ENCODE peak calls at places on chromosomes 2 and 18, in eight cellular contexts. Q is Calu3; L is BJ; U is GM13976; Y is WTC11; A is PC-9; V is CD8-positive, alpha-beta T cell; R is HCT116. D is an unnamed sample.

GRCh38 chr2:120224735-120225548 is 1.7 kb upstream of the TMEM185B start:
- DNase-seq in Q (no peak), L (no peak), U (no peak), Y (no peak), A (no peak), V (no peak), R (no peak), D (no peak)

GRCh38 chr18:69945220-69946114 is 2.2 kb downstream of the CD226 start:
- DNase-seq in Q (no peak), L (no peak), U (no peak), Y (no peak), A (no peak), V (no peak), R (no peak), D (no peak)

GRCh38 chr18:12657849-12658829 is at the start of gene SPIRE1:
- DNase-seq in Q (peak), L (no peak), U (peak), Y (peak), A (peak), V (peak), R (no peak), D (peak)

GRCh38 chr18:72543362-72544055 is 633 bp downstream of the CBLN2 start:
- DNase-seq in Q (no peak), L (no peak), U (peak), Y (peak), A (no peak), V (no peak), R (no peak), D (peak)

GRCh38 chr2:234488913-234489451 is 7.9 kb downstream of the ARL4C start:
- DNase-seq in Q (no peak), L (no peak), U (peak), Y (no peak), A (no peak), V (peak), R (no peak), D (no peak)

GRCh38 chr18:76548541-76548940 is 53.5 kb upstream of the ZNF516 start:
- DNase-seq in Q (no peak), L (no peak), U (no peak), Y (no peak), A (no peak), V (no peak), R (no peak), D (no peak)

GRCh38 chr2:71190959-71191943 is 35.7 kb downstream of the PAIP2B start:
- DNase-seq in Q (no peak), L (no peak), U (no peak), Y (no peak), A (no peak), V (no peak), R (peak), D (no peak)

GRCh38 chr2:160616149-160616548 is 122.5 kb upstream of the RBMS1 start:
- DNase-seq in Q (no peak), L (no peak), U (no peak), Y (no peak), A (no peak), V (no peak), R (no peak), D (no peak)

GRCh38 chr2:101616411-101616810 is 81.1 kb upstream of the MAP4K4 start:
- DNase-seq in Q (no peak), L (no peak), U (no peak), Y (no peak), A (no peak), V (no peak), R (no peak), D (no peak)

DNA sequence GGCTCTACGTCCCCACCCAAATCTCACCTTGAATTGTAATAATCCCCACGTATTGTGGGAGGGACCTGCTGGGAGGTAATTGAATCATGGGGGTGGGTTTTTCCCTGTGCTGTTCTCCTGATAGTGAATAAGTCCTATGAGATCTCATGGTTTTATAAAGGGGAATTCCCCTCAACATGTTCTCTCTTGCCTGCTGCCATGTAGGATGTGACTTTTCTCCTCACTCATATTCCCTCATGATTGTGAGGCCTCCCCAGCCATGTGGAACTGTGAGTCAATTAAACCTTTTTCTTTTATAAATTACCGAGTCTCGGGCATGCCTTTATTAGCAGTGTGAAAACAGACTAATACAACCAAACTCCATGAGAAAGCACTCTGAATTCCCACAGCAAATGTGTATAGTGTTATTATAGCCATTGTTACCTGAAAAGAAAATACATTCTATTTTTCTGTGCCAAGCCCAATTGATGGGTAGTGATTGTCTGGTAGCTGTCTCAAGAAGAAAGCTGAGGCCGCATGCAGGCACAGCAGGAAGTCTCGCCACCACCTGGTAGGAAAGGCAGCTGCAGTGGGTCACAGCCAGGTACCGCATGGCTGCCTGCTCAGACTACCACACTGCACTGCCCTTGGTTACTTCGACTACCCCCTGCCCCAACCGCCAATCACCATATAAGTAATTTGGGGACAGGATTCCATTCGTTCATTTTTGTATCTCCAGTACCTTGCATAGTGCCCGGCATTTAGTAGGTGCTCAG is 10.3 kb upstream of the ZBTB7C start:
- DNase-seq in Q (no peak), L (no peak), U (no peak), Y (peak), A (no peak), V (no peak), R (no peak), D (peak)
- TF ChIP-seq CTCF in Q (no peak), L (no peak), U (no peak), Y (no peak), A (no peak), V (no peak), R (peak), D (peak)

GRCh38 chr2:226730487-226730886 is 69.1 kb downstream of the IRS1 start:
- DNase-seq in Q (no peak), L (no peak), U (no peak), Y (peak), A (no peak), V (no peak), R (peak), D (peak)
- TF ChIP-seq CTCF in Q (no peak), L (no peak), U (no peak), Y (no peak), A (no peak), V (no peak), R (no peak), D (peak)

DNA sequence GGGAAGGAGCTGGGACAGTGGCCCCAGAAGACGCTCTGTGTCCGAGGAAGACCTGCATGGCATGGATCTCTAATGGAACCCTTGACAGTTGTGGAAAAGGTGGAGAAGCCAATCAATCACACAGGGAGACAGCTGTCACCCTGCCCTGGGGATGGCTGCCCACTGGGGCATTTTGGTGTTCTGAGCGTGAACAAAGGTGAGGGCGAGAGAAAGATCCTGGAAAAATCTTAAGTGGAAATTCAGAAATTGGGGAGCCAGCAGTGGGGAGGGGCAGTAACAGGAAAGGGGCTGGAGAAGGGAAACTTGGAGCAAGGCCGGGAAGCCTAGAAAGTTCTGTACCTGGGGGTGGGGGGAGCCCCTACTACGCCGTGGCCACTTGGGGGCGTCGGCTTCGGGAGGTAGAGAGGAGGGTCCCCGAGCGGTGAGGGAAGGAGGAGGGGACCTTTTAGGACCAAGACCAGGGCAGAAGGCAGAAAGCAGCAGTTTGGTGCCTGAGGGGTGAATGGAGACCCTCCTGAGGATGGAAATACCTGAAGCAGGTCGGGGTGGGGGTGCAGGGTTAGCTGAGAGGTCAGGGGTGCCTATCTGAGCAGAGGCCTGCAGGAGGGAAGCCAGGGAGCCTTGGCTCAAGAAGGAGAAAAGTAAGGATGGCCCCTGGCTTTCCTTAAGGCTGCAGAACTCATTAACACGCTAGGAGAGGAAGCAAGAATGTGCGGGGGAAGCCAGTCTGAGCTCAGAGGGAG is 30.0 kb downstream of the NGEF start:
- DNase-seq in Q (no peak), L (no peak), U (no peak), Y (peak), A (no peak), V (no peak), R (no peak), D (peak)
- TF ChIP-seq CTCF in Q (no peak), L (peak), U (no peak), Y (peak), A (no peak), V (no peak), R (no peak), D (peak)

GRCh38 chr2:121608967-121609366 is 40.3 kb downstream of the CLASP1 start:
- DNase-seq in Q (no peak), L (no peak), U (no peak), Y (no peak), A (no peak), V (no peak), R (no peak), D (no peak)

GRCh38 chr2:121608367-121608766 is 40.9 kb downstream of the CLASP1 start:
- DNase-seq in Q (no peak), L (no peak), U (no peak), Y (no peak), A (no peak), V (no peak), R (no peak), D (no peak)

GRCh38 chr2:121613774-121614173 is 35.5 kb downstream of the CLASP1 start:
- DNase-seq in Q (no peak), L (no peak), U (no peak), Y (no peak), A (no peak), V (no peak), R (no peak), D (no peak)

GRCh38 chr2:121613152-121613551 is 36.1 kb downstream of the CLASP1 start:
- DNase-seq in Q (no peak), L (no peak), U (no peak), Y (no peak), A (no peak), V (no peak), R (no peak), D (no peak)

GRCh38 chr2:121611730-121612705 is 37.2 kb downstream of the CLASP1 start:
- DNase-seq in Q (no peak), L (no peak), U (no peak), Y (no peak), A (no peak), V (no peak), R (no peak), D (no peak)
- TF ChIP-seq CTCF in Q (no peak), L (no peak), U (no peak), Y (no peak), A (no peak), V (no peak), R (no peak), D (no peak)

DNA sequence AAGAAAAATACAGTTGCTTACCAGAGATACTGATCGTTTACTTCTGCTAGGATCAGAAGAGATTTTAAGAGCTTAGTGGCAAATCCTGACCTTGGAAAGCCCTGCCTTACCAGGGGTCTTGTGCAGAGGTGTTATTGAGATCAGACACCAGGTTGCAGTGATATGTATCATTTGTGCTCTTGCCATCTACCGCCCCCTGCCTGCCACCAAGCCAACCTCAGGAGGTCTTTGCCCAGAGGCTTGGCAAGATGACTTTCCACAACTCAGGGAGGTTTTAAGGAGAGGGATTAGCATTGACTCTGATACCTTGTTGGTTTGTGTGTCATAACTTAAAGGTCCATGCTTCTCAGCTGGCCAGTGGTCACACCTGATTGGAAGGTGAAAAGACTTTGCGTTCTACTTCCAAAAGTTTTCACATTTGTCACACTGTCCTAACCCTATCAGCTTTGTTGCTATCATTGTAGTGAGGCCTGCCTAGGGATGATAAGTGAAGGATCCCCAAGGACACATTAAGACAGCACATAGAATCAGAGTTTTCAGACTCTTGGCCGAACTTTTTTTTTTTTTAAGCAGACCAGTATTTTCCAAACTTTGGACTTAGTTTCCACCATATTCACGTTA is 46.2 kb upstream of the MGAT5 start:
- DNase-seq in Q (peak), L (no peak), U (peak), Y (peak), A (peak), V (peak), R (peak), D (peak)
- TF ChIP-seq CTCF in Q (peak), L (peak), U (peak), Y (peak), A (peak), V (peak), R (peak), D (peak)

GRCh38 chr2:74001781-74002514 is 17.2 kb downstream of the TET3 start:
- DNase-seq in Q (no peak), L (no peak), U (no peak), Y (no peak), A (no peak), V (no peak), R (no peak), D (no peak)
- TF ChIP-seq CTCF in Q (no peak), L (no peak), U (no peak), Y (no peak), A (no peak), V (no peak), R (no peak), D (no peak)

GRCh38 chr2:222052934-222053367 is 245.8 kb downstream of the PAX3 start:
- DNase-seq in Q (peak), L (no peak), U (no peak), Y (peak), A (no peak), V (no peak), R (peak), D (peak)
- TF ChIP-seq CTCF in Q (peak), L (no peak), U (no peak), Y (peak), A (peak), V (no peak), R (no peak), D (peak)

GRCh38 chr18:25223211-25223610 is 128.8 kb downstream of the ZNF521 start:
- DNase-seq in Q (no peak), L (no peak), U (no peak), Y (peak), A (no peak), V (no peak), R (no peak), D (peak)
- TF ChIP-seq CTCF in Q (no peak), L (no peak), U (no peak), Y (no peak), A (no peak), V (no peak), R (no peak), D (peak)

DNA sequence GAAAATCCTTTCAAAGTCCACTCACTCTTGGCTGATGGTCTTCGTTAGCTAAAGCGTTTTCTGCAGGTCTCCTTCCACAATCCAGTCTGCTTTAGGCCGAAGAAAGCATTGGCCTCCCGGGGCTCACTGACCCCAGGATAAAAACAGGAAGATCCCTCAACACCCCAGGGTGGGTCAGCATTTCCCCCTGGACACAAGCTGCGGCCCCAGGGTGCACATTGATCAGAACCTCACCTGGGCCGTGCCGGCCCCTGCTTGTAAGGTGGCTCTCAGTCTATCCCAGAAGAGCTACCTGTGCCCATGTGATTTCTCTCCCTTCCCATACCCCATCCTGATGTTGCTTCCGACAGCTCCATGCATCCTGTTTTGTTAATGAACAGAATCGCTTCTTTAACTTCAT is 113.0 kb upstream of the TPO start:
- DNase-seq in Q (no peak), L (no peak), U (no peak), Y (no peak), A (no peak), V (no peak), R (no peak), D (no peak)
- TF ChIP-seq CTCF in Q (no peak), L (no peak), U (no peak), Y (no peak), A (no peak), V (no peak), R (no peak), D (no peak)

D was measured in GM23338.